ENCODE peak calls at places on chromosomes 4 and X, in seven cellular contexts. O, A, B, X, U, E and F are unnamed samples.

GRCh38 chr4:19982556-19982955 is 269.1 kb upstream of the SLIT2 start:
- DNase-seq in E (peak), A (no peak), B (no peak), X (no peak), U (no peak), O (no peak), F (no peak)

GRCh38 chr4:141435446-141436225 is 200.7 kb upstream of the IL15 start:
- DNase-seq in X (no peak), O (no peak), B (no peak), A (no peak), U (no peak), E (peak), F (no peak)

GRCh38 chrX:137926090-137926489 is 360.2 kb downstream of the ZIC3 start:
- DNase-seq in U (peak), X (no peak), B (peak), A (peak), E (no peak), O (no peak), F (peak)

GRCh38 chrX:118536687-118537461 is 41.3 kb downstream of the DOCK11 start:
- DNase-seq in O (no peak), A (peak), U (peak), B (no peak), X (peak), E (peak), F (peak)

GRCh38 chrX:63513825-63514574 is 162.9 kb upstream of the SPIN4 start:
- DNase-seq in U (no peak), A (no peak), X (no peak), E (no peak), O (no peak), B (no peak), F (no peak)

GRCh38 chrX:323721-324628 is 5.4 kb upstream of the GTPBP6 start:
- DNase-seq in X (peak), U (peak), B (no peak), A (peak), E (peak), O (no peak), F (peak)

GRCh38 chrX:74450803-74451449 is 29.6 kb downstream of the SLC16A2 start:
- DNase-seq in E (peak), A (peak), X (no peak), B (no peak), O (peak), U (no peak), F (peak)

GRCh38 chr4:169958629-169959028 is 67.6 kb downstream of the MFAP3L start:
- DNase-seq in O (no peak), B (no peak), X (no peak), A (no peak), U (no peak), E (no peak), F (no peak)

GRCh38 chrX:91108761-91109160 is 325.9 kb upstream of the PABPC5 start:
- DNase-seq in X (no peak), O (no peak), U (no peak), B (no peak), E (no peak), A (no peak), F (no peak)

GRCh38 chr4:4837921-4838601 is 21.4 kb upstream of the MSX1 start:
- DNase-seq in B (no peak), E (no peak), X (no peak), U (no peak), O (no peak), A (no peak), F (no peak)

GRCh38 chr4:128524311-128524710 is 236.7 kb upstream of the PGRMC2 start:
- DNase-seq in X (no peak), U (no peak), A (no peak), O (no peak), B (no peak), E (peak), F (no peak)

GRCh38 chr4:182010876-182011275 is 232.3 kb upstream of the TENM3 start:
- DNase-seq in B (no peak), E (no peak), X (no peak), U (no peak), O (no peak), A (no peak), F (no peak)

GRCh38 chr4:42513748-42514490 is 116.6 kb downstream of the SHISA3 start:
- DNase-seq in U (no peak), O (no peak), B (no peak), E (no peak), X (no peak), A (no peak), F (no peak)

GRCh38 chr4:73311428-73311827 is 52.8 kb upstream of the ANKRD17 start:
- DNase-seq in B (peak), A (peak), U (peak), O (peak), X (no peak), E (peak), F (peak)

GRCh38 chr4:183906486-183906735 is 1.3 kb downstream of the STOX2 start:
- DNase-seq in B (no peak), U (no peak), E (peak), O (no peak), X (no peak), A (no peak), F (no peak)

GRCh38 chrX:70669120-70669519 is 224.5 kb downstream of the DLG3 start:
- DNase-seq in B (no peak), A (no peak), O (no peak), E (no peak), X (no peak), U (no peak), F (no peak)

GRCh38 chrX:7090506-7091095 is 56.9 kb upstream of the STS start:
- DNase-seq in A (no peak), O (no peak), U (no peak), B (no peak), X (no peak), E (peak), F (no peak)

GRCh38 chr4:37953620-37954325 is 6.4 kb upstream of the PTTG2 start:
- DNase-seq in X (no peak), E (peak), O (no peak), U (no peak), A (no peak), B (no peak), F (no peak)

GRCh38 chrX:135345328-135345645 is 36.0 kb downstream of the ETDC start:
- DNase-seq in U (no peak), B (peak), E (peak), O (no peak), A (peak), X (no peak), F (no peak)

GRCh38 chrX:153830632-153831434 is 489 bp upstream of the PDZD4 start:
- DNase-seq in A (no peak), E (no peak), X (no peak), U (no peak), O (no peak), B (peak), F (no peak)

GRCh38 chrX:17500145-17500579 is 125.2 kb downstream of the NHS start:
- DNase-seq in X (no peak), U (no peak), A (no peak), O (no peak), E (no peak), B (no peak), F (no peak)

GRCh38 chr4:18025263-18025662 is 3.7 kb upstream of the LCORL start:
- DNase-seq in B (no peak), O (peak), A (peak), X (no peak), E (no peak), U (peak), F (no peak)

GRCh38 chr4:184417802-184418511 is 56.4 kb downstream of the IRF2 start:
- DNase-seq in E (peak), X (no peak), B (no peak), A (no peak), O (peak), U (peak), F (peak)

GRCh38 chrX:5236096-5236495 is 992.6 kb downstream of the NLGN4X start:
- DNase-seq in B (peak), U (no peak), A (peak), E (peak), X (no peak), O (peak), F (peak)

GRCh38 chrX:25558137-25558536 is 542.4 kb upstream of the ARX start:
- DNase-seq in A (no peak), O (no peak), U (no peak), X (no peak), E (no peak), B (no peak), F (no peak)

GRCh38 chrX:134807039-134807729 is 148.9 kb upstream of the PLAC1 start:
- DNase-seq in X (peak), U (peak), O (peak), B (peak), E (peak), A (peak), F (peak)

GRCh38 chr4:65623509-65623908 is 46.8 kb downstream of the EPHA5 start:
- DNase-seq in B (no peak), E (peak), O (no peak), U (no peak), X (no peak), A (no peak), F (no peak)